ENCODE peak calls at places on chromosomes 3 and 15, in nine cellular contexts. D, U, E, O, M, G, J, R and F are unnamed samples. For H3K4me1, the result is how much of the 10 kb centered on the place peaks cover.

GRCh38 chr3:133833267-133833666 is 27.7 kb downstream of the SRPRB start:
- DNase-seq in D (no peak), U (no peak), E (no peak), O (no peak), M (no peak), G (no peak), J (no peak), R (no peak), F (no peak)

GRCh38 chr15:40146037-40146436 is 14.8 kb upstream of the BUB1B start:
- DNase-seq in D (no peak), U (no peak), E (no peak), O (no peak), M (peak), G (no peak), J (no peak), R (no peak), F (no peak)

GRCh38 chr3:103786296-103786695 is 1351.5 kb downstream of the ZPLD1 start:
- DNase-seq in D (no peak), U (no peak), E (no peak), O (no peak), M (no peak), G (no peak), J (no peak), R (no peak), F (no peak)

GRCh38 chr3:83738202-83738601 is 1220.6 kb upstream of the CADM2 start:
- DNase-seq in D (no peak), U (no peak), E (no peak), O (no peak), M (no peak), G (no peak), J (no peak), R (no peak), F (no peak)

GRCh38 chr3:132543016-132543739 is 53.9 kb upstream of the ACKR4 start:
- DNase-seq in D (no peak), U (no peak), E (no peak), O (no peak), M (peak), G (no peak), J (no peak), R (no peak), F (no peak)

GRCh38 chr3:42071720-42072582 is 19.2 kb upstream of the TRAK1 start:
- DNase-seq in D (peak), U (no peak), E (peak), O (peak), M (no peak), G (peak), J (no peak), R (peak), F (peak)

GRCh38 chr3:187105700-187106099 is 33.6 kb downstream of the RPL39L start:
- DNase-seq in D (no peak), U (no peak), E (no peak), O (no peak), M (no peak), G (no peak), J (no peak), R (no peak), F (no peak)

GRCh38 chr15:70111203-70112017 is 13.7 kb upstream of the TLE3 start:
- DNase-seq in D (peak), U (no peak), E (peak), O (peak), M (peak), G (peak), J (no peak), R (no peak), F (peak)

GRCh38 chr3:184505053-184505452 is 56.5 kb upstream of the EPHB3 start:
- DNase-seq in D (no peak), U (no peak), E (no peak), O (no peak), M (no peak), G (no peak), J (no peak), R (no peak), F (no peak)

GRCh38 chr3:24830230-24831152 is 335.8 kb upstream of the THRB start:
- DNase-seq in D (no peak), U (peak), E (no peak), O (no peak), M (no peak), G (peak), J (no peak), R (no peak), F (peak)

GRCh38 chr3:195542261-195542660 is 864 bp downstream of the PPP1R2 start:
- DNase-seq in D (no peak), U (no peak), E (no peak), O (no peak), M (no peak), G (no peak), J (no peak), R (no peak), F (no peak)

GRCh38 chr3:50365080-50365841 is 5.9 kb upstream of the TMEM115 start:
- DNase-seq in D (peak), U (peak), E (peak), O (peak), M (peak), G (peak), J (peak), R (peak), F (peak)

GRCh38 chr3:100105536-100105935 is 8.8 kb downstream of the FILIP1L start:
- DNase-seq in D (no peak), U (no peak), E (no peak), O (no peak), M (no peak), G (no peak), J (no peak), R (no peak), F (no peak)

GRCh38 chr15:96565266-96565665 is 234.8 kb downstream of the NR2F2 start:
- DNase-seq in D (no peak), U (no peak), E (no peak), O (no peak), M (no peak), G (no peak), J (no peak), R (no peak), F (no peak)

GRCh38 chr3:5666455-5666854 is 478.9 kb downstream of the EDEM1 start:
- DNase-seq in D (no peak), U (no peak), E (no peak), O (no peak), M (no peak), G (no peak), J (no peak), R (no peak), F (no peak)

GRCh38 chr15:101526442-101526841 is 36.9 kb upstream of the PCSK6 start:
- DNase-seq in D (no peak), U (no peak), E (no peak), O (no peak), M (no peak), G (no peak), J (no peak), R (no peak), F (no peak)

GRCh38 chr3:74564560-74564959 is 49.9 kb downstream of the CNTN3 start:
- DNase-seq in D (no peak), U (no peak), E (no peak), O (no peak), M (no peak), G (no peak), J (no peak), R (no peak), F (no peak)

GRCh38 chr3:156681003-156681402 is 6.6 kb downstream of the TIPARP start:
- DNase-seq in D (no peak), U (no peak), E (no peak), O (peak), M (no peak), G (no peak), J (no peak), R (no peak), F (peak)

GRCh38 chr15:75597667-75598341 is 18.7 kb upstream of the PTPN9 start:
- DNase-seq in D (no peak), U (no peak), E (no peak), O (peak), M (no peak), G (no peak), J (no peak), R (no peak), F (no peak)

GRCh38 chr15:65069179-65069578 is 1.4 kb upstream of the RASL12 start:
- DNase-seq in D (peak), U (no peak), E (peak), O (no peak), M (no peak), G (peak), J (no peak), R (no peak), F (no peak)

GRCh38 chr15:70827721-70828120 is 26.2 kb downstream of the LARP6 start:
- DNase-seq in D (no peak), U (no peak), E (no peak), O (no peak), M (no peak), G (no peak), J (no peak), R (no peak), F (no peak)

DNA sequence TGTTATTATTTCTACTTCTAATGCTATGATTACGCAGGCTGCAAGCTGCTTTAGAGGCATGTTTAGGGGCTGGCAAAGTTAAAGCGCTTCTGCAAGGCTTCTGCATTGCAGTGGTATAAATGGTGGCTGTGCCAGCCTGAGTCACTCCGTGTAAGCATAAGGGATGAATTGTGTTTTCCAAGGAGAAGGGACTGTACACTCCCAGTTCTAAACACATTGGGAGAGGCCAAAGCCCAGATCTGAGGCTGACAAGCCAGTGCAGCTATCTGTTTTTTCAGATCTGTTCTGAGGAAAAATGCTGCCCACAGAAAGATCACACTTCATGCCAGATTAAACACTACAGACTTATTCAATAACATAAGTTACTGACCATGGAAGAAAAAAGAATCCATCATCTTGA is 83.8 kb downstream of the PRICKLE2 start:
- DNase-seq in D (no peak), U (no peak), E (no peak), O (no peak), M (no peak), G (no peak), J (no peak), R (no peak), F (no peak)
- H3K4me1 ChIP-seq in D (under half), U (under half), E (under half), O (under half), M (under half), G (under half), J (half or more), R (under half), F (under half)

DNA sequence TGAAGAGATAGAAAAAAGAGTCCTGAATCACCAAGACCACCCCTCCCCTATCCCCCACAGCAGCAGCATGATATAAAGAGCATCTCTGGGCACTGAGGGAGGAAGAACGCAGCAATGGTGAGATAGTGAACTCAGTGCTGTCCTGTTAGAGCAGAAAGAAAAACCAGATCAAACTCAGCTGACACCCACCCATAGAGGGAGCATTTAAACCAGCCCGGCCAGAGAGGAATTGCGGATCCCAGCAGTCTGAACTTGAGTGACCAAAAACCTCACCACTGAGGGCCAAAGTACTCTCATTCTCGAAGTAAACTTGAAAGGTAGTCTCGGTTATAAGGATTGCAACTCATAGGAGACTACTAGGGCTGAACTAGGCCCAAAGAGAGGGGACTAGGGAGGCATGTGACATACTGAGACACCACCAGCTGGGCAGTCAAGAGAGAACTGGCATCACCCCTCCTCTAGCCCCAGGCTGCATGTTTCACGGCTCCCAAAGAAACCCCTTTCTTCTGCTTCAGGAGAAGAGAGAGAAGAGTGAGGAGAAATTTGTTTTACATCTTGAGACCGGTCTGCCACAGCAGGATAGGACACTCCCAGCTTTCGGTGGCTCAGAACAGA is 39.2 kb upstream of the TGFBR2 start:
- DNase-seq in D (no peak), U (no peak), E (no peak), O (no peak), M (no peak), G (no peak), J (no peak), R (no peak), F (no peak)
- TF ChIP-seq CTCF in D (no peak), U (no peak), E (peak), O (no peak), M (no peak), G (no peak), J (no peak), R (no peak), F (peak)

DNA sequence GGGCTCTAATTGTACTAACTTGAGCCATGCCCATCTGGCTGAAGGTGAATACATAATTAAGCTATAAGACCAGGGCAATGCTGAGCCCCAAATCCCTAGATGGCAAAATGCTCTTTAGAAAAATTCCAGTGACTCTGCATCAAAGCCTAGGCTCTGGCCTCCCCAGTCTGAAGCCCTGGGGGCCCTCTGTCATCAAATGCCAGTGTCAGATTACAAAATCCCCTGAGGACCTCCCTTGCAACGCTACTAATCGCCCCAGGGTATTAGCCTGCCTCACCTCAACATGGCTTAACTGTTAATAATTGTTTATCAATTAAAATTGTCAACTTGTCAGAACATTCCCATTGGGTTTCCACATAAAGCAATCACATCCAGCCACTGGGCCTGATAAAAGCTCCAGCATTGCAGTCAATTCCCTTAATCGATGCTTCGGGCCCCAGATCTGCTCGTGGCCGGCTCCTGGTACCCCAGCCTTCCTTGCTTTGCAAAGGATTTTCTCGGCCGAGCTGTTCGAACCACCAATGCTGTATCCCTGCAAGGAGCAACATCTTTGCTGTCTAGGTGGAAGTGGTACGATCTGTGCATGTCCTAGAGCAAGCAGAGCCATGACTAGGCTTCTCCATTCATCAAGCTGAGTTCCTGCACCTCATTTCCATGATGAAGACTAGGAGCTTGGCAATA is 151.7 kb downstream of the MEGF11 start:
- DNase-seq in D (no peak), U (no peak), E (no peak), O (no peak), M (no peak), G (no peak), J (no peak), R (no peak), F (no peak)
- H3K4me1 ChIP-seq in D (under half), U (under half), E (under half), O (under half), M (under half), G (under half), J (under half), R (under half), F (under half)

GRCh38 chr3:10404876-10405275 is 84.0 kb upstream of the SEC13 start:
- DNase-seq in D (no peak), U (no peak), E (no peak), O (no peak), M (no peak), G (no peak), J (no peak), R (no peak), F (no peak)
- TF ChIP-seq CTCF in D (no peak), U (no peak), E (no peak), O (no peak), M (no peak), G (no peak), J (no peak), R (no peak), F (no peak)

DNA sequence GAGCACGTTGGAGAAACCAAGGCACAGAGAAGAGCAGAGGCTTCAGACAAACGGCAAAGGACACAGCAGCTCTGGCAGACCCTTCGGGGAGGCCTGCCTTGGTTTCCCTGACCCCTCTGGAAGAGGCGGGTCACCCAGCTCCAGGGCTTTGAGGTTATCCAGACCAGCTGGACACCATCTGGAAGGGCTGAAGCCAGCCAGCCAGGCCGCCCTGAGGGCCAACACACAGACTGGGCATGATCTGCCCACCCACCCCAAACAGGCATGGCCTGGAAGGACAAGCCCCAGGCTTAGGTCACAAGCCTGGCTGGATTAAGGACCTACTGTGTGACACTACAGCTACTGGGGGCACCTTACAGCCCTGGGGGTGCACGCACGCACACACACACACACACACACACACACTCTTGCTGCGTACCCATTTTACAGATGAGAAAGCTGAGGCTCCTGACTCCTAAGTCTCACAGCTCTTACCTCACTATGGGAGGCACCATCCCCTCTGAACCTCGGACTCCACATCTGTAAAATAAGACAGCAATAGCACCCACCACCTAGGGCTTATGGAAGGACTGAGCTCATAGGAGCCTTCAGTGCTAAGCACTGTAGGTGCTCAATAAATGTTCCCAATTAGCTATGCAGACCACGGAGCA is 10.8 kb downstream of the PLXND1 start:
- DNase-seq in D (no peak), U (no peak), E (no peak), O (no peak), M (no peak), G (no peak), J (no peak), R (no peak), F (no peak)
- H3K4me1 ChIP-seq in D (half or more), U (half or more), E (half or more), O (under half), M (under half), G (under half), J (half or more), R (half or more), F (under half)

DNA sequence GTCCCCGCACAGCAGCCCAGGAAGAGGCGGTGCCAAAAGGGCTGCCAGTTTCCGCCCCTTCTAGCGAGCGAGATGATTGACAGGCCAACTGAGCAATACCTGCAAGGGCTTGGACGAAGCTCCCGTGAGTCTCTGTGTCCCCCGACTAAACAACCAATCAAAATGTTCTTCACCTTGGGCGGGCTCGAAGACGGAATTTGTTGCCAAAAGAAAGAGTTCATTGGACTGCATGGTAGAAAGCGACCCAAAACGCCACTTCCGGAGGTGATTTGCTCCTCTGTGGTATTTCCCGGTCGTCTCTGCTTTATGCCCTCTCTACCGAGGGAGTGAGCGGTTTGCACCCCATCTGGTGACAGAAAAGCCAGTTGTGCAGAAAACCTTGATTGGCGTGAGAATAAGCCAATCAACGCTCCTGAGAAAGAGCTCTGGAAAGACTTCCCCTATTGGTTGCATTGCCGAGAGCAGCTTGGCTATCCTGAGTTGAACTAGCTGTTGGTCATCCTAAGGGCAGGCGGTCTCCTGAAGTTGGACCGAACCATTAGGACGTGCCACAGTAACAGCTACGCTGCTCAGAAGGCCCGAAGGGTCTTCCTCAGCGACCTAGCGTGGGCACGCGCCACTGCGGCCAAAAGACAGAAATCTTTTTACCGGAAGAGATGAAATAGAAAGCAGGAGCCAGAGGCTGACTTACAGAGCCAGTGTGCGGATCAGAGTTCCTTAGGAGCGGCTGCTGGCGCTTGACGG is 545 bp upstream of the UBP1 start:
- DNase-seq in D (peak), U (no peak), E (peak), O (peak), M (peak), G (peak), J (peak), R (peak), F (peak)
- TF ChIP-seq CTCF in D (no peak), U (no peak), E (no peak), O (no peak), M (no peak), G (no peak), J (peak), R (peak), F (no peak)

DNA sequence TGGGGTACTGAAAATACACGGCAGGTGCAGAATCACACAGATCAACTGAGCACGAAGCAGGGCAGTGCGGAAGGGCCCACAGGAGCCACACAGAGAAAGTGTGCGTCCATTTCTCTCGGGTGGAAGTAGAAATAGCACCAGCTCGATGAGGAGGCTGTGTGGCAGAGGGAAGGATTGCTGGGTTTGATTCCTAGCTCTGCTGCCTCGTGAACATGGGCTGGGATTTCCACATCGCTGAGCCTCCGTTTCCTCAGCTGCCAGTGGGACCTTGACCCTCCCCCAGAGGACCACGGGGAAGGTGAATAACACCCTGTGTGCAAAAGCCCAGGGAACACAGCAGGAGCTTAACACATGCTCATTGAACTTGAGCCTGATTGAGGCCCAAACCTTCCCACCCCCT is 38.3 kb downstream of the ABTB1 start:
- DNase-seq in D (no peak), U (no peak), E (no peak), O (no peak), M (no peak), G (no peak), J (no peak), R (no peak), F (no peak)
- H3K4me1 ChIP-seq in D (under half), U (under half), E (half or more), O (under half), M (under half), G (under half), J (under half), R (half or more), F (under half)

GRCh38 chr3:58237238-58237939 is at the start of gene ABHD6:
- DNase-seq in D (peak), U (peak), E (peak), O (peak), M (peak), G (peak), J (peak), R (peak), F (peak)
- TF ChIP-seq CTCF in D (no peak), U (no peak), E (peak), O (no peak), M (peak), G (peak), J (no peak), R (no peak), F (no peak)